ENCODE peak calls at places on chromosomes 4 and X, in six cellular contexts. One of them, this sample, is unnamed.

GRCh38 chr4:83723609-83724008 is 187.7 kb downstream of the GPAT3 start:
- DNase-seq in stimulated activated CD4-positive, alpha-beta T cell treated with anti-CD3 and anti-CD28 coated beads, TNF-alpha, amount 100 ng/mL, for 48 hours: no peak
- DNase-seq in posterior cingulate gyrus: no peak
- DNase-seq in left colon: no peak
- DNase-seq in CD8-positive, alpha-beta T cell: no peak
- DNase-seq in GM20000: no peak
- DNase-seq in this sample: no peak

GRCh38 chrX:69153060-69153730 is 12.1 kb downstream of the PJA1 start:
- DNase-seq in left colon: no peak
- DNase-seq in posterior cingulate gyrus: peak; percentile 65
- DNase-seq in GM20000: no peak
- DNase-seq in stimulated activated CD4-positive, alpha-beta T cell treated with anti-CD3 and anti-CD28 coated beads, TNF-alpha, amount 100 ng/mL, for 48 hours: no peak
- DNase-seq in CD8-positive, alpha-beta T cell: no peak
- DNase-seq in this sample: no peak

GRCh38 chr4:182978152-182978827 is 61.1 kb upstream of the DCTD start:
- DNase-seq in left colon: peak; percentile 7
- DNase-seq in stimulated activated CD4-positive, alpha-beta T cell treated with anti-CD3 and anti-CD28 coated beads, TNF-alpha, amount 100 ng/mL, for 48 hours: no peak
- DNase-seq in CD8-positive, alpha-beta T cell: no peak
- DNase-seq in GM20000: peak; percentile 13
- DNase-seq in posterior cingulate gyrus: no peak
- DNase-seq in this sample: no peak

GRCh38 chr4:7395635-7396034 is 39.1 kb downstream of the PSAPL1 start:
- DNase-seq in left colon: no peak
- DNase-seq in CD8-positive, alpha-beta T cell: no peak
- DNase-seq in GM20000: no peak
- DNase-seq in posterior cingulate gyrus: no peak
- DNase-seq in stimulated activated CD4-positive, alpha-beta T cell treated with anti-CD3 and anti-CD28 coated beads, TNF-alpha, amount 100 ng/mL, for 48 hours: no peak
- DNase-seq in this sample: no peak

GRCh38 chrX:72340572-72340971 is 34.9 kb upstream of the CITED1 start:
- DNase-seq in left colon: no peak
- DNase-seq in stimulated activated CD4-positive, alpha-beta T cell treated with anti-CD3 and anti-CD28 coated beads, TNF-alpha, amount 100 ng/mL, for 48 hours: no peak
- DNase-seq in CD8-positive, alpha-beta T cell: no peak
- DNase-seq in posterior cingulate gyrus: no peak
- DNase-seq in GM20000: no peak
- DNase-seq in this sample: no peak

GRCh38 chrX:38817004-38817703 is 15.9 kb downstream of the MID1IP1 start:
- DNase-seq in left colon: peak; percentile 69
- DNase-seq in stimulated activated CD4-positive, alpha-beta T cell treated with anti-CD3 and anti-CD28 coated beads, TNF-alpha, amount 100 ng/mL, for 48 hours: no peak
- DNase-seq in GM20000: peak; percentile 3
- DNase-seq in posterior cingulate gyrus: no peak
- DNase-seq in CD8-positive, alpha-beta T cell: no peak
- DNase-seq in this sample: no peak

GRCh38 chrX:114344756-114345155 is 239.1 kb upstream of the HTR2C start:
- DNase-seq in CD8-positive, alpha-beta T cell: no peak
- DNase-seq in stimulated activated CD4-positive, alpha-beta T cell treated with anti-CD3 and anti-CD28 coated beads, TNF-alpha, amount 100 ng/mL, for 48 hours: no peak
- DNase-seq in GM20000: peak; percentile 11
- DNase-seq in posterior cingulate gyrus: no peak
- DNase-seq in left colon: no peak
- DNase-seq in this sample: peak; percentile 4

GRCh38 chrX:39201305-39201990 is 400.2 kb downstream of the MID1IP1 start:
- DNase-seq in posterior cingulate gyrus: no peak
- DNase-seq in stimulated activated CD4-positive, alpha-beta T cell treated with anti-CD3 and anti-CD28 coated beads, TNF-alpha, amount 100 ng/mL, for 48 hours: no peak
- DNase-seq in CD8-positive, alpha-beta T cell: no peak
- DNase-seq in GM20000: no peak
- DNase-seq in left colon: no peak
- DNase-seq in this sample: no peak

GRCh38 chr4:185587444-185588161 is 52.3 kb upstream of the PDLIM3 start:
- DNase-seq in posterior cingulate gyrus: no peak
- DNase-seq in stimulated activated CD4-positive, alpha-beta T cell treated with anti-CD3 and anti-CD28 coated beads, TNF-alpha, amount 100 ng/mL, for 48 hours: peak; percentile 46
- DNase-seq in GM20000: peak; percentile 84
- DNase-seq in CD8-positive, alpha-beta T cell: peak; percentile 24
- DNase-seq in left colon: peak; percentile 51
- DNase-seq in this sample: no peak

GRCh38 chrX:47146936-47147859 is 2.2 kb downstream of the RBM10 start:
- DNase-seq in CD8-positive, alpha-beta T cell: no peak
- DNase-seq in posterior cingulate gyrus: no peak
- DNase-seq in GM20000: no peak
- DNase-seq in left colon: no peak
- DNase-seq in stimulated activated CD4-positive, alpha-beta T cell treated with anti-CD3 and anti-CD28 coated beads, TNF-alpha, amount 100 ng/mL, for 48 hours: no peak
- DNase-seq in this sample: no peak

GRCh38 chrX:130082244-130083106 is 27.8 kb downstream of the ELF4 start:
- DNase-seq in CD8-positive, alpha-beta T cell: peak; percentile 46
- DNase-seq in left colon: no peak
- DNase-seq in posterior cingulate gyrus: no peak
- DNase-seq in GM20000: peak; percentile 60
- DNase-seq in stimulated activated CD4-positive, alpha-beta T cell treated with anti-CD3 and anti-CD28 coated beads, TNF-alpha, amount 100 ng/mL, for 48 hours: peak; percentile 70
- DNase-seq in this sample: no peak

GRCh38 chr4:156798438-156798837 is 173.2 kb downstream of the PDGFC start:
- DNase-seq in CD8-positive, alpha-beta T cell: no peak
- DNase-seq in posterior cingulate gyrus: no peak
- DNase-seq in stimulated activated CD4-positive, alpha-beta T cell treated with anti-CD3 and anti-CD28 coated beads, TNF-alpha, amount 100 ng/mL, for 48 hours: no peak
- DNase-seq in GM20000: no peak
- DNase-seq in left colon: no peak
- DNase-seq in this sample: no peak

GRCh38 chr4:9691221-9692065 is 90.0 kb upstream of the DRD5 start:
- DNase-seq in GM20000: peak; percentile 85
- DNase-seq in stimulated activated CD4-positive, alpha-beta T cell treated with anti-CD3 and anti-CD28 coated beads, TNF-alpha, amount 100 ng/mL, for 48 hours: peak; percentile 88
- DNase-seq in posterior cingulate gyrus: peak; percentile 94
- DNase-seq in left colon: peak; percentile 98
- DNase-seq in CD8-positive, alpha-beta T cell: peak; percentile 79
- DNase-seq in this sample: peak; percentile 51

GRCh38 chr4:72286185-72286584 is 254.4 kb downstream of the NPFFR2 start:
- DNase-seq in GM20000: no peak
- DNase-seq in left colon: no peak
- DNase-seq in CD8-positive, alpha-beta T cell: no peak
- DNase-seq in posterior cingulate gyrus: no peak
- DNase-seq in stimulated activated CD4-positive, alpha-beta T cell treated with anti-CD3 and anti-CD28 coated beads, TNF-alpha, amount 100 ng/mL, for 48 hours: no peak
- DNase-seq in this sample: no peak

This sample was measured in NCI-H2107.